ENCODE peak calls at places on chromosomes 7 and 10, in four cellular contexts. B is WTC11, H is HepG2, I is SK-N-SH. E is an unnamed sample.

GRCh38 chr10:103117247-103117646 is 75.8 kb downstream of the NT5C2 start:
- DNase-seq in B (no peak), H (no peak), I (no peak), E (no peak)

GRCh38 chr7:68862736-68863135 is 735.5 kb upstream of the AUTS2 start:
- DNase-seq in B (no peak), H (no peak), I (no peak), E (no peak)

GRCh38 chr7:15954671-15955354 is 268.3 kb upstream of the MEOX2 start:
- DNase-seq in B (no peak), H (no peak), I (no peak), E (no peak)

GRCh38 chr10:91630592-91630991 is 2.3 kb downstream of the PPP1R3C start:
- DNase-seq in B (no peak), H (no peak), I (no peak), E (no peak)

GRCh38 chr7:24924375-24924774 is 55.6 kb downstream of the OSBPL3 start:
- DNase-seq in B (no peak), H (no peak), I (no peak), E (no peak)

GRCh38 chr7:12726908-12727307 is 39.5 kb downstream of the ARL4A start:
- DNase-seq in B (no peak), H (no peak), I (no peak), E (no peak)

GRCh38 chr10:118668228-118668952 is 72.9 kb upstream of the PRLHR start:
- DNase-seq in B (no peak), H (no peak), I (peak), E (no peak)

GRCh38 chr10:50600831-50601466 is 22.8 kb downstream of the SGMS1 start:
- DNase-seq in B (no peak), H (no peak), I (no peak), E (no peak)

DNA sequence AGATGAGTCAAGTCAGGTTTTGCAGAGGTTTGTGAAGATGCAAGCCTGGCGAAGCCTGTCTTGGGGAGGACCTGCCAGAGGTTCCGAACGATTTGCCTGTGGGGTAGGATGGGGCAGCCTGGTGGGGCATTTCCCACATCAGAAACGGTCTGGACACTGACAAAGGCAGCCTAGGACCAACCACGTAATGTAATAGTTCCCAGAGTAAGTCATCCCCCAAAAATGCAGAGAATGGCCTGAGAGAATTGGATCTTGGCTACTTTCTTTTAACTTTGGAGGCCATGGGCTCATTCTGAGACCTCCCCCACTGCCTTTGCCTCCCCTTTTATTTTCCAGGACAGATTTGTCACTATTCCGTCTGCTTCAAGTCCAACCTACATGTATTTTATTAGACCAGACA is 168.9 kb upstream of the SH2B2 start:
- DNase-seq in B (no peak), H (no peak), I (peak), E (no peak)
- TF ChIP-seq FOXJ3 in B (no peak), H (no peak), I (no peak), E (no peak)

GRCh38 chr10:79084012-79084971 is 15.5 kb downstream of the ZMIZ1 start:
- DNase-seq in B (no peak), H (peak), I (peak), E (peak)
- TF ChIP-seq FOXJ3 in B (no peak), H (peak), I (no peak), E (peak)

DNA sequence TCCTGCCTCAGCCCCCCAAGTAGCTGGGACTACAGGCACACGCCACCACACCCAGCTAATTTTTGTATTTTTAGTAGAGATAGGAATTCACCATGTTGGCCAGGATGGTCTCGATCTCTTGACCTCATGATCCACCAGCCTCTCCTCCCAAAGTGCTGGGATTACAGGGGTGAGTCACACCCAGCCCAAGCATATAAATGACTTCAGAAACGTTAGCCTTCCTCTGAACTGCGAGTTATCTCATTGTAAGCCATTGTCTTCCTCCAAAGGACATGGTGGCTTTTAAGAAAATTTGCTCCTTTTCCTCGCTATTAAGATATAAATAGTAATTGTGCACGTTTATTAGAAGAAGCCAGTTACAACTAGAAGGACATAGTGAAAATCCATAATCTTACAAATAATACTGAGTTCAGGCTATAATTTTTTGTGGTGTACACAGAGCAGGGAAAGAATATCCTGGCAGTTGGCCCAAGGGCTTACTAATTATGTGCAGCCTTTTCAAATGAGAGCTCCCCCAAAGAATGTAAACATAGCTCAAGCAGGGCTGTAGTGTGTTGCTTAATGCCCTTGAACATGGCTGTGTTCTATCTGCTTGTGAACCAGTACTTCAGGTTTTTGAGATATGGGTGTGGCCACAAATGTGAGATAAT is 495.8 kb downstream of the PARD3 start:
- DNase-seq in B (no peak), H (peak), I (peak), E (no peak)
- TF ChIP-seq FOXJ3 in B (no peak), H (no peak), I (no peak), E (no peak)

DNA sequence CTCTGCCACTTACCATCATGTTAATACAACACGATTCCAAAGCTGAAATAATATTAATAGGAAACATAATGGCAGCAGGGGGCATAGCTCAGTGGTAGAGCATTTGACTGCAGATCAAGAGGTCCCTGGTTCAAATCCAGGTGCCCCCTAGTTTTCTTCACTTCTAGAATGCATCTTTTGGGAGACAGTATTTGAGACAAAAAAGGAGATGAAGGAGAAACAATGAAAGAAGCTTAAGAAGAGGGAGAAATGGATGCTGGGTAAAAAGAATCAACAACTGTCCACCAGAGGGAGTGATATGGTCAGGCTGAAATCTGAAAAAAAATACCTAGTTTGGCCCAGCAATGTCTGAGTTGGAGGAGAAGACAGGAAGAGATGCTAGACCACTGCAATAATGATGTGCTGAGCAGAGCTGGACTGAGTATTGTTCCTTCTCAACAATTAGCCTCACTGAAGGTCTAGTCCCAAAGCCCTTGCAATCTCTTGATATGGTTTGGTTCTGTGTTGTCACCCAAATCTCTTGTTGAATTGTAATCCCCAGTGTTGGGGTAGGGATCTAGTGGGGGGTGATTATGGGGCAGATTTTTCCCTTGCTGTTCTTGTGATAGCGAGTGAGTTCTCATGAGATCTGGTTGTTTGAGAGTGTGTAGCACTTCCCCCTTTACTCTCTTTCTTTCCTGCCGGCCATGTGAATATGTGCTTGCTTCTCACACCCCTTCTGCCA is 48.3 kb downstream of the ZNF783 start:
- DNase-seq in B (no peak), H (peak), I (peak), E (peak)
- TF ChIP-seq FOXJ3 in B (no peak), H (no peak), I (no peak), E (no peak)

GRCh38 chr10:132188331-132188730 is 1.6 kb downstream of the DPYSL4 start:
- DNase-seq in B (no peak), H (no peak), I (no peak), E (no peak)

GRCh38 chr10:132187421-132188138 is 832 bp downstream of the DPYSL4 start:
- DNase-seq in B (peak), H (no peak), I (peak), E (no peak)

GRCh38 chr10:132185601-132186487 is 904 bp upstream of the DPYSL4 start:
- DNase-seq in B (peak), H (no peak), I (no peak), E (peak)

GRCh38 chr10:132184816-132185593 is 1.7 kb upstream of the DPYSL4 start:
- DNase-seq in B (no peak), H (no peak), I (no peak), E (peak)

DNA sequence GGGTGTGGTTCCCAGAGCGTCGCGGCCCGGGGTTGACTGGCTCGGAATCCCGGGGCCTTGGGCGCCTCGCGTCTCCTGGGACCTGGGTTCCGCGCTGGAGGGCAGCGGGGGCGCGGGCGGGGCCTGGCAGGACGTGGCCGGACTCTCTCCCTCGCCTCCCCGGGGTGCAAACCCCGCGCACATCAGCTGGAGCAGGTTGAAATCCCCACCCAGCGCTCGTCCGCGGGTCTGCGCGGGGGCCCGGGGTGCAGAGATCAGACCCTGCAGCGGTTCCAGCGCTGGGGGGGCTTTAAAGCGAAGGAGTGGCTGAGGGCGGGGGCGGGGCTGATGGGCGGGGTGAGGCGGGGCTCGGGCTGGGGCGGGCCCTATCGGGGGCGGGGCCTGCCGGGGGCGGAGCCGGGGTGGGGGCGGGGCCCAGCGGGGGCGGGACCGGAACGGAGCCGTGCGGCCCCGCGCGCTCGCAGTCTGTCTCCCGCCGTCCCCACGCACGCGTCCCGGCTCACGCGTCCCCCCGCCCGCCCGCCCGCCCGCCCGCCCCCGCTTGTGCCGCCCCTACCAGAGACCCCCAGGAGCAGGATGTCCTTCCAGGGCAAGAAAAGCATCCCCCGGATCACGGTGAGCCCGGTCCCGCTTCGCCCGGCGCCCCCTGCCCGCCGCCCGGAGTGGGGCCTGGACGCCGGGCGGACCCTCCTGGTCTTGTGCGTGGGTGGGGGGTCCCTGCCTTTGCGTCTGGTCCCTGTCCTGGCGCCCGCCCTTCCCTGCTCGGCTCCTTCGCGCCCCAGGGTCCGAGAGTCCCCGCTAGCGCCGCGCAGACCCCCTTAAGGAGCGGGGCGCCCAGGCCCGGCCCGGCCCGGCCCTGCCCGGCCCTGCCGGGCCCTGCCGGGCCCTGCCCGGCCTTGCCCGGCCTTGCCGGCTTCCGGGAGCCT is at the start of gene DPYSL4:
- DNase-seq in B (no peak), H (no peak), I (peak), E (peak)
- TF ChIP-seq FOXJ3 in B (no peak), H (no peak), I (no peak), E (no peak)

GRCh38 chr10:49550563-49550962 is 11.6 kb upstream of the ERCC6 start:
- DNase-seq in B (no peak), H (no peak), I (no peak), E (no peak)
- TF ChIP-seq FOXJ3 in B (no peak), H (no peak), I (no peak), E (no peak)

E was measured in K562.